ENCODE peak calls at places on chromosomes 7 and 10, in five cellular contexts. A is lower lobe of right lung; S is C1 segment of cervical spinal cord; G is T-helper 1 cell; U is CD8-positive, alpha-beta T cell. Z is an unnamed sample.
A peak's percentile ranks its signal among the peaks of the same experiment; 100 is the strongest.

GRCh38 chr10:117710181-117710798 is 167.7 kb downstream of the EMX2 start:
- DNase-seq in A (no peak), S (no peak), G (no peak), U (no peak), Z (no peak)

GRCh38 chr10:132065491-132066105 is at the start of gene JAKMIP3:
- DNase-seq in A (no peak), S (no peak), G (no peak), U (no peak), Z (no peak)

GRCh38 chr10:128047337-128047736 is 78.9 kb downstream of the MKI67 start:
- DNase-seq in A (peak; percentile 94), S (no peak), G (peak; percentile 82), U (peak; percentile 65), Z (peak; percentile 76)

GRCh38 chr7:3264693-3265339 is 36.2 kb upstream of the SDK1 start:
- DNase-seq in A (no peak), S (no peak), G (no peak), U (no peak), Z (no peak)

GRCh38 chr10:95861401-95861800 is 46.4 kb upstream of the CC2D2B start:
- DNase-seq in A (no peak), S (no peak), G (no peak), U (no peak), Z (no peak)

GRCh38 chr7:30285067-30285530 is 702 bp downstream of the ZNRF2 start:
- DNase-seq in A (peak; percentile 65), S (no peak), G (peak; percentile 27), U (peak; percentile 21), Z (peak; percentile 25)

GRCh38 chr10:47076949-47077348 is 165.7 kb downstream of the PTPN20 start:
- DNase-seq in A (no peak), S (no peak), G (no peak), U (no peak), Z (no peak)

GRCh38 chr10:110680473-110681020 is 36.4 kb downstream of the RBM20 start:
- DNase-seq in A (no peak), S (no peak), G (no peak), U (no peak), Z (no peak)

GRCh38 chr7:139679731-139680594 is 97.8 kb downstream of the HIPK2 start:
- DNase-seq in A (no peak), S (no peak), G (no peak), U (no peak), Z (no peak)

GRCh38 chr10:119441151-119441821 is 101.2 kb downstream of the RGS10 start:
- DNase-seq in A (peak; percentile 43), S (no peak), G (no peak), U (no peak), Z (no peak)

GRCh38 chr10:104349623-104350142 is 4.0 kb upstream of the CFAP58 start:
- DNase-seq in A (no peak), S (no peak), G (no peak), U (no peak), Z (no peak)

GRCh38 chr7:93779115-93779514 is 111.4 kb downstream of the TFPI2 start:
- DNase-seq in A (no peak), S (no peak), G (no peak), U (no peak), Z (no peak)

GRCh38 chr7:3552499-3552898 is 251.4 kb downstream of the SDK1 start:
- DNase-seq in A (no peak), S (no peak), G (no peak), U (no peak), Z (no peak)

GRCh38 chr7:131196808-131197207 is 130.9 kb upstream of the MKLN1 start:
- DNase-seq in A (no peak), S (no peak), G (no peak), U (no peak), Z (no peak)

GRCh38 chr10:42938351-42938750 is 138.5 kb upstream of the RET start:
- DNase-seq in A (no peak), S (no peak), G (no peak), U (no peak), Z (no peak)

GRCh38 chr10:105974803-105975456 is 1189.6 kb downstream of the SORCS1 start:
- DNase-seq in A (no peak), S (no peak), G (no peak), U (no peak), Z (no peak)

GRCh38 chr7:157462840-157463239 is 126.0 kb downstream of the DNAJB6 start:
- DNase-seq in A (peak; percentile 19), S (no peak), G (no peak), U (no peak), Z (no peak)

GRCh38 chr7:48274662-48275061 is 103.4 kb downstream of the ABCA13 start:
- DNase-seq in A (no peak), S (no peak), G (no peak), U (no peak), Z (no peak)

GRCh38 chr10:15122477-15123030 is 25.4 kb downstream of the RPP38 start:
- DNase-seq in A (no peak), S (no peak), G (no peak), U (no peak), Z (no peak)

GRCh38 chr7:80379034-80379433 is 132.8 kb downstream of the GNAT3 start:
- DNase-seq in A (no peak), S (no peak), G (no peak), U (no peak), Z (no peak)

GRCh38 chr7:23273141-23273599 is 26.0 kb upstream of the MALSU1 start:
- DNase-seq in A (peak; percentile 94), S (no peak), G (peak; percentile 83), U (peak; percentile 78), Z (peak; percentile 83)

GRCh38 chr10:132632851-132633684 is 95.5 kb downstream of the INPP5A start:
- DNase-seq in A (peak; percentile 33), S (no peak), G (no peak), U (no peak), Z (no peak)

GRCh38 chr10:79178614-79179403 is 110.0 kb downstream of the ZMIZ1 start:
- DNase-seq in A (no peak), S (no peak), G (no peak), U (no peak), Z (no peak)

GRCh38 chr7:151087247-151088018 is 1.2 kb downstream of the AGAP3 start:
- DNase-seq in A (peak; percentile 76), S (no peak), G (no peak), U (no peak), Z (peak; percentile 28)

GRCh38 chr10:68982389-68982788 is 6.2 kb upstream of the KIFBP start:
- DNase-seq in A (no peak), S (no peak), G (no peak), U (no peak), Z (no peak)

GRCh38 chr10:42150428-42151061 is 487.8 kb downstream of the ZNF33B start:
- DNase-seq in A (no peak), S (no peak), G (no peak), U (no peak), Z (no peak)

GRCh38 chr10:47360419-47361040 is 12.4 kb downstream of the RBP3 start:
- DNase-seq in A (no peak), S (no peak), G (no peak), U (no peak), Z (no peak)

GRCh38 chr10:15433850-15434537 is 62.9 kb upstream of the FAM171A1 start:
- DNase-seq in A (no peak), S (no peak), G (peak; percentile 33), U (no peak), Z (no peak)